ENCODE peak calls at places on chromosomes 5 and 9, in five cellular contexts. G is GM12878, I is K562, H is HCT116, L is H1. N is an unnamed sample.
A peak's percentile ranks its signal among the peaks of the same experiment; 100 is the strongest.

GRCh38 chr9:36192196-36192595 is 1.5 kb downstream of the CLTA start:
- DNase-seq in L (no peak), G (no peak), I (no peak), H (no peak), N (peak; percentile 1)

GRCh38 chr5:11334404-11334803 is 569.8 kb downstream of the CTNND2 start:
- DNase-seq in H (no peak), L (no peak), I (no peak), G (no peak), N (peak; percentile 31)

GRCh38 chr5:88660326-88660946 is 222.5 kb downstream of the MEF2C start:
- DNase-seq in L (no peak), G (no peak), I (no peak), H (peak; percentile 8), N (no peak)

GRCh38 chr9:69370430-69370829 is 45.4 kb downstream of the ENTREP1 start:
- DNase-seq in G (no peak), H (no peak), L (no peak), I (no peak), N (no peak)

GRCh38 chr9:97437151-97437550 is 25.3 kb downstream of the TDRD7 start:
- DNase-seq in I (no peak), L (no peak), G (no peak), H (no peak), N (no peak)

GRCh38 chr9:3035594-3036389 is 191.9 kb upstream of the PUM3 start:
- DNase-seq in I (no peak), G (no peak), L (no peak), H (no peak), N (peak; percentile 21)

GRCh38 chr9:111857555-111858211 is 38.9 kb upstream of the UGCG start:
- DNase-seq in I (no peak), L (no peak), G (no peak), H (no peak), N (peak; percentile 51)

GRCh38 chr5:74241751-74242140 is 398.8 kb downstream of the ENC1 start:
- DNase-seq in H (peak; percentile 21), I (no peak), L (no peak), G (no peak), N (peak; percentile 82)

GRCh38 chr5:69024241-69024651 is 69.6 kb upstream of the SLC30A5 start:
- DNase-seq in I (peak; percentile 58), G (no peak), L (no peak), H (peak; percentile 70), N (peak; percentile 83)

GRCh38 chr5:40410231-40410861 is 269.4 kb upstream of the PTGER4 start:
- DNase-seq in G (no peak), L (no peak), H (no peak), I (no peak), N (no peak)

GRCh38 chr5:10352404-10353240 is 873 bp upstream of the MARCHF6 start:
- DNase-seq in H (no peak), L (no peak), G (peak; percentile 28), I (no peak), N (no peak)

GRCh38 chr9:94840738-94841137 is 114.2 kb downstream of the AOPEP start:
- DNase-seq in G (no peak), I (no peak), L (no peak), H (no peak), N (no peak)

GRCh38 chr5:32044904-32045303 is 129.2 kb downstream of the GOLPH3 start:
- DNase-seq in H (no peak), I (no peak), G (no peak), L (no peak), N (no peak)

GRCh38 chr9:28925184-28925583 is 1351.9 kb upstream of the C9orf72 start:
- DNase-seq in G (no peak), L (no peak), I (no peak), H (no peak), N (no peak)

GRCh38 chr5:21058290-21058689 is 1070.3 kb upstream of the CDH18 start:
- DNase-seq in L (no peak), I (no peak), G (peak; percentile 11), H (no peak), N (no peak)

GRCh38 chr5:151255621-151256286 is 2.8 kb downstream of the GM2A start:
- DNase-seq in L (no peak), H (no peak), I (no peak), G (peak; percentile 78), N (no peak)

GRCh38 chr5:159449925-159450324 is 119.6 kb upstream of the IL12B start:
- DNase-seq in L (no peak), H (peak; percentile 48), I (no peak), G (no peak), N (no peak)

GRCh38 chr5:178326054-178326715 is 93.6 kb upstream of the PHYKPL start:
- DNase-seq in L (no peak), G (no peak), I (no peak), H (no peak), N (no peak)

GRCh38 chr5:56088431-56088949 is 93.7 kb upstream of the IL6ST start:
- DNase-seq in I (no peak), G (no peak), L (no peak), H (no peak), N (no peak)

GRCh38 chr5:132210944-132211343 is 16.7 kb downstream of the P4HA2 start:
- DNase-seq in G (no peak), I (no peak), H (no peak), L (no peak), N (no peak)

GRCh38 chr5:83856898-83857297 is 136.2 kb upstream of the HAPLN1 start:
- DNase-seq in G (no peak), H (no peak), L (no peak), I (no peak), N (no peak)

GRCh38 chr9:72362680-72363139 is 2.3 kb downstream of the ZFAND5 start:
- DNase-seq in G (peak; percentile 41), H (no peak), I (peak; percentile 7), L (no peak), N (peak; percentile 49)

GRCh38 chr5:40191041-40191550 is 488.6 kb upstream of the PTGER4 start:
- DNase-seq in L (no peak), G (no peak), I (no peak), H (no peak), N (no peak)

GRCh38 chr5:1331861-1332405 is 13.0 kb downstream of the CLPTM1L start:
- DNase-seq in H (no peak), G (no peak), L (no peak), I (no peak), N (no peak)

GRCh38 chr5:1330146-1330846 is 14.6 kb downstream of the CLPTM1L start:
- DNase-seq in H (no peak), I (no peak), G (no peak), L (no peak), N (no peak)

GRCh38 chr5:1329111-1329579 is 15.8 kb downstream of the CLPTM1L start:
- DNase-seq in G (no peak), H (no peak), I (no peak), L (no peak), N (no peak)

GRCh38 chr5:1332461-1333001 is 12.4 kb downstream of the CLPTM1L start:
- DNase-seq in I (no peak), H (no peak), L (no peak), G (no peak), N (no peak)

GRCh38 chr5:1330847-1331831 is 13.8 kb downstream of the CLPTM1L start:
- DNase-seq in H (no peak), G (no peak), I (no peak), L (no peak), N (no peak)
- TF ChIP-seq JUND in H (no peak), G (no peak), I (no peak), L (no peak), N (no peak)

DNA sequence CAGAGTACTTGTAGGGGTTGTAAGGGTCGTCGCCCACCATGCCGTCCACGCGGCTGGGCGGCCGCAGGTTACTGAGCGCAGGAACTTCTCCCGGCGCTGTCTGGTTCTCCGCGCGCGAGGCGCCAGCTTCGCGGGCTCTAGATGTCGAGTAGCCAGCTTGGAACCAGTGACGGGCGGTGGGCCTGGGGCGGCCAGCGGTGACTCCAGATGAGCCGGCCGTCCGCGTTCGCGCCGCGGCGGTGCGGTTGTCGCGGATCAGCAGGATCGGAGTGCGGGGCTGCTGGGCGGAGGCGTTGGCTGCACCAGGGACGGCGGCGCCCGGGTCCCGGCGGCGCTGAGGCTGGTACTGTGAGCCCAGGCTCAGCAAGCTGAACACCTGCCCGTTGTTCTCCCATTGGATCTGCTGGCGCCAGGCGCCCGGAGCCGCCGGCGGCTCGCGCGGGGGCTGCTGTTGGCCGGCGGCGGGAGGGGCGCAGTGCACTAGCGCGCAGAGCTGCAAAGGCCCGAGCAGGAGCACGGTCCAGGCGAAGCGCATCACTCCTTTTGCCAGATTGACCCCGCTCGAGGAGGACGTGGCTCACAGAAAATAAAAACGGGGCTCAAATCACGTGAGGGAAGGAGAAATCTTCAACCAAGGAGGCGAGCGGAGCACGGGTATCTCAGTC is 476 bp downstream of the LOX start:
- DNase-seq in H (no peak), G (no peak), L (no peak), I (no peak), N (peak; percentile 14)
- TF ChIP-seq JUND in H (no peak), G (no peak), L (no peak), I (no peak), N (no peak)

GRCh38 chr9:93039456-93039855 is 19.0 kb upstream of the SUSD3 start:
- DNase-seq in H (no peak), L (no peak), G (no peak), I (no peak), N (no peak)

GRCh38 chr9:93040409-93040808 is 18.1 kb upstream of the SUSD3 start:
- DNase-seq in H (no peak), G (no peak), I (no peak), L (no peak), N (no peak)

GRCh38 chr9:93041108-93041802 is 17.2 kb upstream of the SUSD3 start:
- DNase-seq in H (peak; percentile 44), I (peak; percentile 71), L (no peak), G (no peak), N (peak; percentile 73)

GRCh38 chr9:93039976-93040375 is 18.5 kb upstream of the SUSD3 start:
- DNase-seq in L (no peak), H (no peak), G (no peak), I (no peak), N (no peak)

DNA sequence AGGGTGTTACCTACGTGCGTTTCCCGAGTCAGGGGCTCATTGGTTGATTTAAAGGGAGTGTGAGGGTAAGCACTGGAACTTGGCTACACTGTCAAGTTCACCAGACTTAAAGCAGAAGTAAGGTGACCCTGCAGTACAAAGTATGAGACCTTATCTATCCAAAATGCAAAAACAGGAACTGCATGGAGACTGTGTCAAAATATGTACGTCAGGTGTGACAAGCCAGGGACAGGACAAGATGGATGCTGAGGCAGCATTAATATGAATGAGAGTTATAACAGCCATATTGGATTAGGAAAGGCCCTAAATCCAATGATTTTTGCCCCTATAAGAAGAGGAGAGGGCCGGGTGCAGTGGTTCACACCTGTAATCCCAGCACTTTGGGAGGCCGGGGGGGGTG is 15.4 kb upstream of the SUSD3 start:
- DNase-seq in G (no peak), L (no peak), I (no peak), H (no peak), N (no peak)
- TF ChIP-seq JUND in G (no peak), L (no peak), I (no peak), H (no peak), N (no peak)

DNA sequence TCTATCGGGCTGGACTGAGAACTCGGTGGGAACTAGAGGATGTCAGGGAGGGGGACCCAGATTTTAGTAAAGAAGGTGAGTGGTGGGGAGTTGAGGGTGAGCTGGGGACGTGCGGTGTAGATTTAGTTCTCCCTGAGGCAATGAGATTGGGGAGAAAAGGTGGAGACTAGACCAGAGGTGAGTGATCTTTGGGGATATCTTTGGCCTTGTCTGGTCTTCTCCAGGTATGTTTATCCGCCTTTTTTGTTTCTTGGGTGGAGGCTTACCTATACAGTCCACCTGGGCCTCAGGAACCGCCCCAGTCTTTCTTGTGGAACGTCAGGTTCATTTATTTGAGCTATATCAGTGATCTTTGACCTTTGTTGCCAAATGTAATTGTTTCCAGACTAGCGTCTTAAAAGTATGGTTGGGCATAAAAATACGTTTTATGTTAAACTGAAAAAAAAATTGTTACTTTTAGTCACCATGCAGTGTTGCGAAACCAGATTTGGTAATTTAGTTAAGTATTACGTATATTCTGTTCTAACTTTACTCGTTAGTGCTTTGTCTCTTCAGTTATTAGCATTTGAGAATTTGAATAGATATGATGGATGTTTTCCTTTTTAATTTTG is 790 bp downstream of the UBAP1 start:
- DNase-seq in G (no peak), I (no peak), L (no peak), H (no peak), N (no peak)
- TF ChIP-seq JUND in G (no peak), I (no peak), L (no peak), H (no peak), N (no peak)

N was measured in T47D.